ENCODE peak calls at places on chromosomes 1 and 21, in seven cellular contexts. J is right lobe of liver; N is cardiac muscle cell; U is ascending aorta; M is tibial artery; P is adrenal gland; F is CD8-positive, alpha-beta T cell. E is an unnamed sample.

GRCh38 chr1:14259191-14259757 is 339.2 kb upstream of the KAZN start:
- DNase-seq in J (no peak), F (no peak), P (peak; percentile 26), U (no peak), M (peak; percentile 92), N (no peak), E (no peak)

GRCh38 chr1:27970401-27970800 is 10.6 kb downstream of the XKR8 start:
- DNase-seq in F (no peak), P (no peak), M (no peak), U (no peak), N (no peak), J (no peak), E (no peak)

GRCh38 chr1:191608367-191608766 is 549.9 kb upstream of the RGS18 start:
- DNase-seq in F (no peak), N (no peak), M (no peak), P (no peak), U (no peak), J (no peak), E (no peak)

GRCh38 chr1:20281801-20282200 is 8.9 kb upstream of the VWA5B1 start:
- DNase-seq in N (no peak), J (no peak), M (no peak), P (no peak), U (no peak), F (no peak), E (no peak)

GRCh38 chr1:219577331-219577730 is 35.6 kb downstream of the ZC3H11B start:
- DNase-seq in F (no peak), M (no peak), J (no peak), N (no peak), U (no peak), P (no peak), E (no peak)

GRCh38 chr1:89779541-89779940 is 41.3 kb upstream of the LRRC8D start:
- DNase-seq in P (no peak), U (no peak), J (no peak), N (no peak), F (no peak), M (no peak), E (no peak)

GRCh38 chr1:234281826-234282489 is 91.3 kb upstream of the COA6 start:
- DNase-seq in U (no peak), M (no peak), J (no peak), P (no peak), N (peak; percentile 15), F (no peak), E (no peak)

GRCh38 chr1:91523462-91523861 is 22.8 kb downstream of the CDC7 start:
- DNase-seq in U (no peak), P (no peak), J (no peak), N (peak; percentile 4), F (no peak), M (no peak), E (no peak)

GRCh38 chr1:227303662-227304061 is 14.6 kb downstream of the CDC42BPA start:
- DNase-seq in U (no peak), J (no peak), F (no peak), M (no peak), P (no peak), N (no peak), E (no peak)

GRCh38 chr1:5427026-5427613 is 565.1 kb downstream of the NPHP4 start:
- DNase-seq in N (no peak), M (no peak), U (no peak), F (no peak), J (no peak), P (no peak), E (no peak)

GRCh38 chr1:4702927-4703326 is 48.5 kb downstream of the AJAP1 start:
- DNase-seq in N (no peak), J (no peak), F (no peak), M (no peak), P (no peak), U (no peak), E (no peak)

GRCh38 chr1:218390625-218391024 is 45.5 kb downstream of the TGFB2 start:
- DNase-seq in P (no peak), N (peak; percentile 50), M (no peak), U (no peak), F (no peak), J (no peak), E (no peak)

GRCh38 chr1:165069829-165070228 is 286.7 kb downstream of the LMX1A start:
- DNase-seq in U (no peak), N (no peak), J (no peak), M (no peak), F (no peak), P (no peak), E (no peak)

GRCh38 chr1:237411621-237412020 is 369.6 kb downstream of the RYR2 start:
- DNase-seq in N (no peak), J (no peak), U (no peak), M (no peak), P (no peak), F (no peak), E (peak; percentile 81)

GRCh38 chr1:82790556-82790955 is 989.8 kb downstream of the ADGRL2 start:
- DNase-seq in F (no peak), J (no peak), U (no peak), M (no peak), N (no peak), P (no peak), E (no peak)

GRCh38 chr1:171985639-171986038 is 144.3 kb downstream of the DNM3 start:
- DNase-seq in N (peak; percentile 38), F (no peak), M (no peak), P (peak; percentile 30), U (no peak), J (no peak), E (peak; percentile 23)

GRCh38 chr21:38853421-38853919 is 47.7 kb downstream of the ETS2 start:
- DNase-seq in F (no peak), N (no peak), U (no peak), J (peak; percentile 91), P (no peak), M (no peak), E (no peak)

GRCh38 chr1:35386954-35387353 is 118.4 kb downstream of the ZMYM4 start:
- DNase-seq in P (no peak), F (no peak), U (no peak), N (no peak), J (no peak), M (no peak), E (no peak)

DNA sequence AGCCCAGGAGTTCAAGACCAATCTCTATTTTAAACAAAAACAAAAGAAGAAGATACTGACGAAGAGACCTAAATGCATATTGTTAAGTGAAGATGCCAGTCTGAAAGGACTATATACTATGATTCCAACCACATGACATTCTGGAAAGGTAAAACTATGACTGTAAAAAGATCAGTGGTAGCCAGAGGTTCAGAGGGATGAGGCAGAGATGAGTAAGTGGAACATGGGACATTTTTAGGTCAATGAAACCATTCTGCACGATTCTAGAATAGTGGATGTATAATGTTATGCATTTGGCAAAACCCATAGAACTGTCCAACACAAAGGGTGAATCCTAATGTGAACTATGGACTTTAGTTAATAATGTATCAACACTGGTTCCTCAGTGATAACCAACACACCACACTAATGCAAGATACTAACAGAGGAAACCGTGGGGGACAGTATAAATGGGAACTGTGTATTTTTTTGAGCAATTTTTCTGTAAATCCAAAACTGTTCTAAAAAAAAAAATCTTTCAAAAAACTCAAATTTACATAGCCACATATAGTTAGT is 8.2 kb downstream of the RC3H1 start:
- DNase-seq in U (no peak), F (no peak), J (no peak), M (no peak), P (no peak), N (no peak), E (no peak)
- H3K4me1 ChIP-seq in U (peaks cover 8% of the 10 kb centered on the region), F (peaks cover 11% of the 10 kb centered on the region), J (peaks cover 22% of the 10 kb centered on the region), M (peaks cover 22% of the 10 kb centered on the region), P (peaks cover 5% of the 10 kb centered on the region), N (no peaks in the 10 kb centered on the region), E (peaks cover 13% of the 10 kb centered on the region)

GRCh38 chr1:160547371-160547901 is 24.4 kb upstream of the SLAMF6 start:
- DNase-seq in F (no peak), J (no peak), P (no peak), N (no peak), M (no peak), U (no peak), E (no peak)

GRCh38 chr1:160546942-160547341 is 23.9 kb upstream of the SLAMF6 start:
- DNase-seq in M (no peak), J (no peak), P (no peak), N (no peak), F (no peak), U (no peak), E (no peak)

GRCh38 chr1:160548960-160549664 is 26.1 kb upstream of the SLAMF6 start:
- DNase-seq in F (no peak), U (no peak), J (no peak), N (no peak), P (no peak), M (no peak), E (no peak)

GRCh38 chr1:160549665-160550006 is 26.6 kb upstream of the SLAMF6 start:
- DNase-seq in J (no peak), U (no peak), F (no peak), N (no peak), P (no peak), M (no peak), E (no peak)

GRCh38 chr1:160548183-160548582 is 25.1 kb upstream of the SLAMF6 start:
- DNase-seq in M (no peak), U (no peak), J (no peak), P (no peak), N (no peak), F (no peak), E (no peak)
- H3K4me1 ChIP-seq in M (no peaks in the 10 kb centered on the region), U (no peaks in the 10 kb centered on the region), J (peaks cover 13% of the 10 kb centered on the region), P (no peaks in the 10 kb centered on the region), N (peaks cover 5% of the 10 kb centered on the region), F (peaks cover 17% of the 10 kb centered on the region), E (no peaks in the 10 kb centered on the region)

DNA sequence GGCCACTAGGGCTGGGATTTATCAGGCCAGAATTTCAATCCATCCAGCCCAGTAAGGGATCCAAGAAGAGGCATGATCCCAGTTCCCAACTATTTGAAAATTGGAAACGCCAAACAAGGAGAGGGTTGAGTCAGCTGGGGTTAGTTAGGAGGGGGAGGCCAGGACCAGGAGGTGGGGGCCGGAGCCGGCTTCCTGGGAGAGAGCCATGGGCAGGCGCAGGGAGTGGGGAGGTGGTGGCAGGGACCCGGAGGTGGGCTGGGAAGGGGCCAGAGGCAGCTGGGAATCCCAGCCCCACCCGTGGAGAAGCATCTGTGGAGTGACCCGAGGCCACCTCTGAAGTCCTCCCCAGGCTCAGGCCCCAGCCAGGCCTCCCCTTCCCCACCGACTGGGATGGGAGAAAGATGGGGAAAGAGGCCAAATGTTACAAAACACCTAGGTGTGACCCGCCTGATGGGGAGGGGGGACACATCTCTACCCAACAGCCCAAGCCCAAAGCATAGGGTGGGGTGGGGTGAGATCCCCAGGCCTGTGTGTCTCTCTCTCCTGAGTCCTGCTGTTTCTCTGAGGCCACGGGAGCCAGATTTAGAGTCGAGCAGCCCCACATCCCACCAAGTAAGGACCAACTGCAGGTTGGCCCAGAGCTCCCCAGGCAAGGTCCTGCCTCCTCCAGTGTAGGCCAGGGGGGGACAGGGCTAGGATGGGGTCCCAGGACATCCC is 10.1 kb downstream of the HSPG2 start:
- DNase-seq in N (no peak), P (no peak), F (no peak), J (no peak), U (no peak), M (peak; percentile 90), E (no peak)
- H3K4me1 ChIP-seq in N (peaks cover 73% of the 10 kb centered on the region), P (peaks cover 54% of the 10 kb centered on the region), F (no peaks in the 10 kb centered on the region), J (no peaks in the 10 kb centered on the region), U (peaks cover 56% of the 10 kb centered on the region), M (peaks cover 90% of the 10 kb centered on the region), E (no peaks in the 10 kb centered on the region)

DNA sequence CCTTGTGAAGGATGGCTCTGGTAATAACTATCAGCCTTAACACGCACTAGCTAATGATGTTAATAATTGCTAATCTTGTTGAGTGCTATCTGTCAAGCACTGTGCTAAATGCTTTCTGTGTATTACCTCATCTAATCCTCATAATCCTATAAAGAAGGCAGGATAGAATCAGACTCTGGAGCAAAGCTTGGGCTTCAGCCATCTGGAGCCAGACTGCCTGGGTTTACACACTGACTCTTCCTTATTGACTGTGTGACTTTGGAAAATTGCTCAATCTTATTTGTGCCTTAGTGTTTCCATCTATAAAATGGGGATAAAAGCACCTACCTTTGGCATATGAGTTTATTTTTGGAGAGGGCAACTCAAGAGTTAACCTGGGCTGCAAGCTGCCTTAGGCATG is 216.1 kb downstream of the NUF2 start:
- DNase-seq in F (no peak), U (no peak), P (no peak), N (no peak), M (no peak), J (no peak), E (no peak)
- H3K4me1 ChIP-seq in F (no peaks in the 10 kb centered on the region), U (no peaks in the 10 kb centered on the region), P (no peaks in the 10 kb centered on the region), N (no peaks in the 10 kb centered on the region), M (no peaks in the 10 kb centered on the region), J (no peaks in the 10 kb centered on the region), E (peaks cover 6% of the 10 kb centered on the region)

E was measured in HAP-1.